ENCODE peak calls at places on chromosomes 2 and 18, in ten cellular contexts. One of them, this sample, is unnamed.

GRCh38 chr18:59024829-59025228 is 114.9 kb upstream of the SEC11C start:
- DNase-seq in K562: no peak
- DNase-seq in stomach: no peak
- DNase-seq in tibial nerve: no peak
- DNase-seq in GM12878: no peak
- DNase-seq in HepG2: no peak
- DNase-seq in A549: no peak
- DNase-seq in ovary: no peak
- DNase-seq in transverse colon: no peak
- DNase-seq in H1: no peak
- DNase-seq in this sample: no peak

GRCh38 chr2:144128104-144128746 is 391.7 kb downstream of the ZEB2 start:
- DNase-seq in K562: no peak
- DNase-seq in stomach: no peak
- DNase-seq in tibial nerve: no peak
- DNase-seq in GM12878: no peak
- DNase-seq in HepG2: no peak
- DNase-seq in A549: no peak
- DNase-seq in ovary: no peak
- DNase-seq in transverse colon: no peak
- DNase-seq in H1: no peak
- DNase-seq in this sample: no peak

GRCh38 chr2:48423376-48423775 is 106.6 kb upstream of the STON1 start:
- DNase-seq in K562: no peak
- DNase-seq in stomach: no peak
- DNase-seq in tibial nerve: no peak
- DNase-seq in GM12878: no peak
- DNase-seq in HepG2: no peak
- DNase-seq in A549: no peak
- DNase-seq in ovary: no peak
- DNase-seq in transverse colon: no peak
- DNase-seq in H1: peak
- DNase-seq in this sample: no peak

GRCh38 chr2:185145316-185146121 is 547.2 kb downstream of the ZNF804A start:
- DNase-seq in K562: no peak
- DNase-seq in stomach: no peak
- DNase-seq in tibial nerve: no peak
- DNase-seq in GM12878: no peak
- DNase-seq in HepG2: peak
- DNase-seq in A549: no peak
- DNase-seq in ovary: no peak
- DNase-seq in transverse colon: no peak
- DNase-seq in H1: no peak
- DNase-seq in this sample: no peak

GRCh38 chr2:24418166-24418843 is 58.0 kb upstream of the ITSN2 start:
- DNase-seq in K562: no peak
- DNase-seq in stomach: no peak
- DNase-seq in tibial nerve: no peak
- DNase-seq in GM12878: no peak
- DNase-seq in HepG2: no peak
- DNase-seq in A549: no peak
- DNase-seq in ovary: no peak
- DNase-seq in transverse colon: no peak
- DNase-seq in H1: no peak
- DNase-seq in this sample: no peak

GRCh38 chr18:5456577-5457466 is 87.0 kb downstream of the EPB41L3 start:
- DNase-seq in K562: no peak
- DNase-seq in stomach: no peak
- DNase-seq in tibial nerve: no peak
- DNase-seq in GM12878: no peak
- DNase-seq in HepG2: peak
- DNase-seq in A549: no peak
- DNase-seq in ovary: no peak
- DNase-seq in transverse colon: no peak
- DNase-seq in H1: peak
- DNase-seq in this sample: peak

GRCh38 chr18:24136967-24137373 is 1.9 kb upstream of the CABYR start:
- DNase-seq in K562: no peak
- DNase-seq in stomach: no peak
- DNase-seq in tibial nerve: no peak
- DNase-seq in GM12878: no peak
- DNase-seq in HepG2: no peak
- DNase-seq in A549: no peak
- DNase-seq in ovary: no peak
- DNase-seq in transverse colon: no peak
- DNase-seq in H1: no peak
- DNase-seq in this sample: no peak

GRCh38 chr2:137938204-137938603 is 26.1 kb upstream of the HNMT start:
- DNase-seq in K562: no peak
- DNase-seq in stomach: no peak
- DNase-seq in tibial nerve: no peak
- DNase-seq in GM12878: no peak
- DNase-seq in HepG2: peak
- DNase-seq in A549: no peak
- DNase-seq in ovary: no peak
- DNase-seq in transverse colon: no peak
- DNase-seq in H1: no peak
- DNase-seq in this sample: no peak

GRCh38 chr2:224882291-224883171 is 159.7 kb downstream of the DOCK10 start:
- DNase-seq in K562: no peak
- DNase-seq in stomach: no peak
- DNase-seq in tibial nerve: no peak
- DNase-seq in GM12878: no peak
- DNase-seq in HepG2: no peak
- DNase-seq in A549: peak
- DNase-seq in ovary: no peak
- DNase-seq in transverse colon: no peak
- DNase-seq in H1: no peak
- DNase-seq in this sample: no peak

GRCh38 chr2:159807183-159808037 is 9.4 kb upstream of the CD302 start:
- DNase-seq in K562: peak
- DNase-seq in stomach: peak
- DNase-seq in tibial nerve: no peak
- DNase-seq in GM12878: no peak
- DNase-seq in HepG2: peak
- DNase-seq in A549: peak
- DNase-seq in ovary: no peak
- DNase-seq in transverse colon: peak
- DNase-seq in H1: no peak
- DNase-seq in this sample: no peak

GRCh38 chr18:24027156-24027555 is 12.6 kb downstream of the TTC39C start:
- DNase-seq in K562: no peak
- DNase-seq in stomach: no peak
- DNase-seq in tibial nerve: no peak
- DNase-seq in GM12878: no peak
- DNase-seq in HepG2: no peak
- DNase-seq in A549: no peak
- DNase-seq in ovary: peak
- DNase-seq in transverse colon: peak
- DNase-seq in H1: no peak
- DNase-seq in this sample: peak

DNA sequence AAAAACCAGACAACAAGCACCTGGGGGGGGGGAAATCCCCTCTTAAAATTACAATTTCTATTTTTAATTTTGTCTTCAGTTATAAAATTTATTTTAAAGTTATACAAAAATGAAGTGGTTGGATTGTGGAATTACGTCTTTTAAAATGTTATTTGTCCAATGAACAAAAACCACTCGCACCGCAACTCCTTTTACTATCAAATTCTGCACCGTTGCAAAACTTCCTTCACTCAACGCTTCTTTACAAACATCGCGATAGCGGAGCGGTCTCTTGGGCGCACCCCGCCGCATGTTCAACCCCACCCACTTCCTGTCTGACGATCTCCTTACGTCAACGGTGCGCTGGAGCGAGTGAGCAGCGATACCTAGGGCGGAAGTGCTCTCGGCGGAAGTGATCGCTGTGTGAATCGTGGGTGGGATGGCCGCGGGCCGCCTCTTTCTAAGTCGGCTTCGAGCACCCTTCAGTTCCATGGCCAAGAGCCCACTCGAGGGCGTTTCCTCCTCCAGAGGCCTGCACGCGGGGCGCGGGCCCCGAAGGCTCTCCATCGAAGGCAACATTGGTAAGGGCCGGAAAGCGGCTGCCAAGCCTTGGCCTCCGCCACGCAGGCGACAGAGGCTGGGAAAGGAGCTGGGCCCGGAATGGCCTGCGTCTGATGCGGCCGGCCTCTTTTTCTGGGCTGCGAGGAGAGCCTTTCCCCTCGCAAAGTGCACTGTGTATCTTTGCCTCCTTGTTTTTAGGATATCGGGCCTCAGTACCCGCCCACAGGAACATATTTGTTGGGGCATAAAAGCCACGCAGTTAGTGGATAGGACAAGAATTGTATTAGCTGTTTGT is at the start of gene DGUOK:
- DNase-seq in K562: peak
- DNase-seq in stomach: peak
- DNase-seq in tibial nerve: peak
- DNase-seq in GM12878: peak
- DNase-seq in HepG2: peak
- DNase-seq in A549: peak
- DNase-seq in ovary: peak
- DNase-seq in transverse colon: peak
- DNase-seq in H1: peak
- DNase-seq in this sample: peak
- TF ChIP-seq POLR2A in K562: peak
- TF ChIP-seq POLR2A in stomach: no peak
- TF ChIP-seq POLR2A in tibial nerve: peak
- TF ChIP-seq POLR2A in GM12878: peak
- TF ChIP-seq POLR2A in HepG2: peak
- TF ChIP-seq POLR2A in A549: peak
- TF ChIP-seq POLR2A in ovary: peak
- TF ChIP-seq POLR2A in transverse colon: peak
- TF ChIP-seq POLR2A in H1: peak
- TF ChIP-seq POLR2A in this sample: peak

GRCh38 chr2:239178484-239178883 is 222.3 kb downstream of the HDAC4 start:
- DNase-seq in K562: no peak
- DNase-seq in stomach: no peak
- DNase-seq in tibial nerve: peak
- DNase-seq in GM12878: no peak
- DNase-seq in HepG2: no peak
- DNase-seq in A549: no peak
- DNase-seq in ovary: peak
- DNase-seq in transverse colon: no peak
- DNase-seq in H1: no peak
- DNase-seq in this sample: peak
- TF ChIP-seq EP300 in K562: no peak
- TF ChIP-seq EP300 in stomach: no peak
- TF ChIP-seq EP300 in tibial nerve: no peak
- TF ChIP-seq EP300 in GM12878: no peak
- TF ChIP-seq EP300 in HepG2: no peak
- TF ChIP-seq EP300 in A549: no peak
- TF ChIP-seq EP300 in ovary: no peak
- TF ChIP-seq EP300 in transverse colon: no peak
- TF ChIP-seq EP300 in H1: no peak
- TF ChIP-seq EP300 in this sample: no peak

DNA sequence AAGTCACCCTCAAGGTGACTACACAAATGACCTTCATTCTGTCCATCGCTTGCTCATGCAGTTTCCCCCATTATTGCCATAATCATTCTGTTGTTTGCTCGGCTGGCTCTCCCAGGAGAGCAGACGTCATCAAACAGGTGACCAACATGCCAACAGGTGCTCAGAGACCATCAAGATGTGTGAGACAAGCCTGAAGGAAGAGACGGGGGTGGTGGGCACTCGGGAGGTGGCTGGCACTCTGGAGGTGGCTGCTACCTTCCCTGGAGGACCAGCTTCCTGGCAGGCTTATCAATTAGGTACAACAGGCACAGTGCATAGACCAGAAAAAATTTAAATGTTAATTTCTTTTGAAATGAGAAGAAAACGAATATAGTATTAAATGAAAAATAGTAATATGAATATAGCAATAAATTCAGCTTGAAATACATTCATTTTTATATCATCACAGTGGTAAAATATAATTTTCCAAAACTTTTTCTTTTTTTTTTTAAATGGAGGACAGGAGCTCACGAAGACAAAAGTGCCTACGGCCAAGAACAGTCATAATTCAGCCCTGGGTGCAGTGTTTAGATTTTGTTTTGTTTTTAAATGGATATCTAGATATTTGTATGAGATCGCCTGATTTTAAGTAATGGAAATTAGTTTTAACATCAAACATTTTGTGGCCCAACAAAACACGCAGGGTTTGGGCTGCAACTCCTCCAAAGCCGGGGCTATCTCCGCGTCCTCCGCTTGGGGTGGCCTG is 16.9 kb upstream of the HAAO start:
- DNase-seq in K562: no peak
- DNase-seq in stomach: no peak
- DNase-seq in tibial nerve: no peak
- DNase-seq in GM12878: no peak
- DNase-seq in HepG2: no peak
- DNase-seq in A549: no peak
- DNase-seq in ovary: no peak
- DNase-seq in transverse colon: peak
- DNase-seq in H1: peak
- DNase-seq in this sample: peak
- TF ChIP-seq POLR2A in K562: no peak
- TF ChIP-seq POLR2A in stomach: no peak
- TF ChIP-seq POLR2A in tibial nerve: no peak
- TF ChIP-seq POLR2A in GM12878: no peak
- TF ChIP-seq POLR2A in HepG2: no peak
- TF ChIP-seq POLR2A in A549: no peak
- TF ChIP-seq POLR2A in ovary: no peak
- TF ChIP-seq POLR2A in transverse colon: no peak
- TF ChIP-seq POLR2A in H1: no peak
- TF ChIP-seq POLR2A in this sample: no peak

GRCh38 chr2:127138281-127138680 is 31.3 kb upstream of the BIN1 start:
- DNase-seq in K562: no peak
- DNase-seq in stomach: no peak
- DNase-seq in tibial nerve: no peak
- DNase-seq in GM12878: no peak
- DNase-seq in HepG2: no peak
- DNase-seq in A549: no peak
- DNase-seq in ovary: no peak
- DNase-seq in transverse colon: no peak
- DNase-seq in H1: peak
- DNase-seq in this sample: no peak

GRCh38 chr2:127139766-127140165 is 32.8 kb upstream of the BIN1 start:
- DNase-seq in K562: no peak
- DNase-seq in stomach: no peak
- DNase-seq in tibial nerve: no peak
- DNase-seq in GM12878: no peak
- DNase-seq in HepG2: no peak
- DNase-seq in A549: no peak
- DNase-seq in ovary: no peak
- DNase-seq in transverse colon: no peak
- DNase-seq in H1: no peak
- DNase-seq in this sample: no peak

GRCh38 chr2:127134833-127135830 is 28.2 kb upstream of the BIN1 start:
- DNase-seq in K562: no peak
- DNase-seq in stomach: no peak
- DNase-seq in tibial nerve: no peak
- DNase-seq in GM12878: no peak
- DNase-seq in HepG2: no peak
- DNase-seq in A549: no peak
- DNase-seq in ovary: no peak
- DNase-seq in transverse colon: no peak
- DNase-seq in H1: peak
- DNase-seq in this sample: no peak

GRCh38 chr2:127137741-127138140 is 30.8 kb upstream of the BIN1 start:
- DNase-seq in K562: no peak
- DNase-seq in stomach: no peak
- DNase-seq in tibial nerve: no peak
- DNase-seq in GM12878: no peak
- DNase-seq in HepG2: no peak
- DNase-seq in A549: no peak
- DNase-seq in ovary: no peak
- DNase-seq in transverse colon: no peak
- DNase-seq in H1: peak
- DNase-seq in this sample: no peak

GRCh38 chr2:127137225-127137624 is 30.3 kb upstream of the BIN1 start:
- DNase-seq in K562: no peak
- DNase-seq in stomach: no peak
- DNase-seq in tibial nerve: no peak
- DNase-seq in GM12878: no peak
- DNase-seq in HepG2: no peak
- DNase-seq in A549: no peak
- DNase-seq in ovary: no peak
- DNase-seq in transverse colon: no peak
- DNase-seq in H1: peak
- DNase-seq in this sample: no peak
- TF ChIP-seq EP300 in K562: no peak
- TF ChIP-seq EP300 in stomach: no peak
- TF ChIP-seq EP300 in tibial nerve: no peak
- TF ChIP-seq EP300 in GM12878: no peak
- TF ChIP-seq EP300 in HepG2: no peak
- TF ChIP-seq EP300 in A549: no peak
- TF ChIP-seq EP300 in ovary: no peak
- TF ChIP-seq EP300 in transverse colon: no peak
- TF ChIP-seq EP300 in H1: no peak
- TF ChIP-seq EP300 in this sample: no peak

This sample was measured in sigmoid colon.